ENCODE peak calls at places on chromosomes 3 and 15, in four cellular contexts. L is sigmoid colon, J is heart right ventricle, C is naive B cell. Q is an unnamed sample.

GRCh38 chr3:165753560-165753959 is 83.7 kb downstream of the BCHE start:
- DNase-seq in L (no peak), J (no peak), C (no peak), Q (no peak)

GRCh38 chr15:58390118-58390517 is 41.7 kb upstream of the LIPC start:
- DNase-seq in L (no peak), J (no peak), C (no peak), Q (no peak)

GRCh38 chr3:102002056-102002455 is 152.7 kb downstream of the NFKBIZ start:
- DNase-seq in L (no peak), J (no peak), C (no peak), Q (no peak)

GRCh38 chr3:127678315-127678599 is 5.5 kb downstream of the ABTB1 start:
- DNase-seq in L (no peak), J (no peak), C (no peak), Q (no peak)

GRCh38 chr15:66580643-66581042 is 14.8 kb upstream of the LCTL start:
- DNase-seq in L (no peak), J (peak), C (no peak), Q (no peak)

GRCh38 chr15:66886241-66886675 is 179.1 kb upstream of the SMAD3 start:
- DNase-seq in L (peak), J (no peak), C (no peak), Q (no peak)

GRCh38 chr15:67165653-67166260 is 88.7 kb downstream of the AAGAB start:
- DNase-seq in L (peak), J (no peak), C (no peak), Q (no peak)

GRCh38 chr15:63347074-63347859 is 34.4 kb downstream of the CA12 start:
- DNase-seq in L (no peak), J (no peak), C (no peak), Q (no peak)

GRCh38 chr3:172516318-172517214 is 6.7 kb downstream of the TNFSF10 start:
- DNase-seq in L (peak), J (peak), C (no peak), Q (peak)

GRCh38 chr3:163166197-163166596 is 1669.6 kb downstream of the OTOL1 start:
- DNase-seq in L (no peak), J (no peak), C (no peak), Q (no peak)

GRCh38 chr3:120224249-120224648 is 60.8 kb downstream of the GPR156 start:
- DNase-seq in L (no peak), J (no peak), C (no peak), Q (no peak)

GRCh38 chr15:41695750-41696436 is 35.7 kb downstream of the MGA start:
- DNase-seq in L (no peak), J (no peak), C (peak), Q (no peak)

GRCh38 chr3:70281663-70282062 is 30.8 kb downstream of the MDFIC2 start:
- DNase-seq in L (no peak), J (no peak), C (no peak), Q (no peak)

GRCh38 chr3:169365993-169366915 is 297.3 kb downstream of the MECOM start:
- DNase-seq in L (no peak), J (no peak), C (no peak), Q (no peak)